ENCODE peak calls at places on chromosomes 13 and 19, in five cellular contexts. E is stimulated activated CD8-positive, alpha-beta memory T cell treated with anti-CD3 and anti-CD28 coated beads, Interleukin-15, amount 100 ng/mL, for 4 hours; N is foreskin keratinocyte; C is dermis blood vessel endothelial cell; Y is stimulated activated CD4-positive, alpha-beta T cell treated with anti-CD3 and anti-CD28 coated beads, Interleukin-2, amount 100 ng/mL, for 24 hours. R is an unnamed sample.

GRCh38 chr13:79522583-79522982 is 41.6 kb downstream of the NDFIP2 start:
- DNase-seq in E (no peak), N (no peak), C (peak), Y (no peak), R (no peak)

GRCh38 chr19:49019242-49019932 is 2.5 kb upstream of the LHB start:
- DNase-seq in E (peak), N (peak), C (peak), Y (peak), R (no peak)

GRCh38 chr19:31338069-31338767 is 11.0 kb downstream of the TSHZ3 start:
- DNase-seq in E (no peak), N (no peak), C (no peak), Y (no peak), R (no peak)

GRCh38 chr19:15466851-15467733 is 2.7 kb upstream of the RASAL3 start:
- DNase-seq in E (no peak), N (no peak), C (peak), Y (peak), R (no peak)

GRCh38 chr13:26983533-26984315 is 187.9 kb downstream of the USP12 start:
- DNase-seq in E (no peak), N (no peak), C (no peak), Y (no peak), R (no peak)

GRCh38 chr13:30907167-30907761 is 1.2 kb downstream of the MEDAG start:
- DNase-seq in E (no peak), N (no peak), C (peak), Y (no peak), R (no peak)

GRCh38 chr13:43058318-43058674 is 34.9 kb downstream of the DNAJC15 start:
- DNase-seq in E (no peak), N (peak), C (peak), Y (no peak), R (no peak)

GRCh38 chr13:44004881-44005280 is 125.2 kb downstream of the LACC1 start:
- DNase-seq in E (no peak), N (peak), C (peak), Y (no peak), R (no peak)

GRCh38 chr13:41111454-41111853 is 21.1 kb downstream of the KBTBD6 start:
- DNase-seq in E (no peak), N (no peak), C (no peak), Y (no peak), R (no peak)

GRCh38 chr19:39195755-39196154 is 1.0 kb upstream of the NCCRP1 start:
- DNase-seq in E (no peak), N (no peak), C (no peak), Y (no peak), R (no peak)

GRCh38 chr13:67013709-67014108 is 216.4 kb downstream of the PCDH9 start:
- DNase-seq in E (no peak), N (no peak), C (no peak), Y (no peak), R (no peak)

GRCh38 chr19:51339313-51339686 is 2.6 kb downstream of the VSIG10L start:
- DNase-seq in E (no peak), N (no peak), C (no peak), Y (no peak), R (no peak)

GRCh38 chr19:35266149-35266903 is 2.4 kb upstream of the USF2 start:
- DNase-seq in E (no peak), N (no peak), C (no peak), Y (no peak), R (no peak)

R was measured in NCI-H446.